ENCODE peak calls at places on chromosomes 2 and 18, in four cellular contexts. R is coronary artery, B is cardiac muscle cell, T is fibroblast of pulmonary artery. Y is an unnamed sample.

GRCh38 chr2:138503652-138504051 is 2.1 kb downstream of the SPOPL start:
- DNase-seq in T (no peak), B (no peak), R (no peak), Y (no peak)

GRCh38 chr18:3012306-3012919 is 531 bp downstream of the LPIN2 start:
- DNase-seq in R (peak; percentile 83), B (no peak), T (no peak), Y (peak; percentile 74)

GRCh38 chr2:170917219-170917851 is 11.7 kb upstream of the GORASP2 start:
- DNase-seq in R (no peak), T (no peak), B (no peak), Y (no peak)

GRCh38 chr2:241307055-241307454 is 8.4 kb downstream of the HDLBP start:
- DNase-seq in T (no peak), B (no peak), R (no peak), Y (no peak)

GRCh38 chr2:82007051-82007664 is 1702.6 kb upstream of the LRRTM1 start:
- DNase-seq in T (no peak), B (no peak), R (no peak), Y (no peak)

GRCh38 chr2:87401726-87402345 is 346.1 kb upstream of the PLGLB2 start:
- DNase-seq in T (no peak), B (no peak), R (peak; percentile 40), Y (no peak)

GRCh38 chr2:197107291-197108269 is 181.1 kb upstream of the PGAP1 start:
- DNase-seq in R (no peak), B (no peak), T (peak; percentile 69), Y (no peak)

GRCh38 chr18:23260932-23261590 is 125.8 kb downstream of the CABLES1 start:
- DNase-seq in R (no peak), T (no peak), B (no peak), Y (no peak)

GRCh38 chr2:147045113-147045512 is 799.7 kb upstream of the ACVR2A start:
- DNase-seq in R (no peak), B (peak; percentile 44), T (peak; percentile 67), Y (no peak)

GRCh38 chr2:150485114-150485870 is 2.2 kb downstream of the RND3 start:
- DNase-seq in R (peak; percentile 91), T (peak; percentile 74), B (peak; percentile 73), Y (peak; percentile 84)

GRCh38 chr2:31992025-31992566 is 18.7 kb downstream of the MEMO1 start:
- DNase-seq in T (no peak), R (no peak), B (no peak), Y (no peak)

GRCh38 chr2:31987454-31987853 is 23.4 kb downstream of the MEMO1 start:
- DNase-seq in R (no peak), T (peak; percentile 69), B (no peak), Y (no peak)

GRCh38 chr2:31997653-31998052 is 13.2 kb downstream of the MEMO1 start:
- DNase-seq in T (peak; percentile 45), R (no peak), B (no peak), Y (no peak)

GRCh38 chr2:31996571-31997150 is 14.1 kb downstream of the MEMO1 start:
- DNase-seq in T (no peak), B (no peak), R (no peak), Y (no peak)

GRCh38 chr2:31992934-31993333 is 17.9 kb downstream of the MEMO1 start:
- DNase-seq in R (no peak), T (no peak), B (no peak), Y (no peak)
- TF ChIP-seq CTCF in R (no peak), T (no peak), B (no peak), Y (no peak)

GRCh38 chr2:100381240-100381639 is 36.2 kb downstream of the CHST10 start:
- DNase-seq in R (no peak), B (peak; percentile 87), T (peak; percentile 88), Y (peak; percentile 79)
- TF ChIP-seq CTCF in R (peak; percentile 80), B (peak; percentile 94), T (peak; percentile 97), Y (peak; percentile 92)

DNA sequence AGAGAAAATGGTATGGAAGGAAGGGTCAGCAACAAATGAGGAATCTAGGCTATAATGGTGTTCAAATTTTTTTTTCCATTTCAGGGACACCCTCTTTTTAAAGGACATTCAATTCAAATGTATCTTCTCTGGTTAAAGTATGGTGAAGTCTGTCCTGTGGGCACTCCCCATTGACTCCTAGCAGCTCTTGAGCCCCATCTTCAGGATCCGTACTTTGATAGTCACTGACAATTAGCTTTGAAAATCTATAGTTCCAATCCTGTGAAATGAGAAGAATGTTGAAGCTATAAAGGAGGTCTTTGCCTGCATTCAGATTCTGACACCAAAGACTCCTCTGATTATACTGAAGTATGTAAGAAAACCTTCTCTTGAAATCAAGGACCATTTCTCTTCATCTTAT is 43.3 kb downstream of the KCNH7 start:
- DNase-seq in R (no peak), T (no peak), B (no peak), Y (no peak)
- TF ChIP-seq CTCF in R (no peak), T (no peak), B (no peak), Y (peak; percentile 41)

DNA sequence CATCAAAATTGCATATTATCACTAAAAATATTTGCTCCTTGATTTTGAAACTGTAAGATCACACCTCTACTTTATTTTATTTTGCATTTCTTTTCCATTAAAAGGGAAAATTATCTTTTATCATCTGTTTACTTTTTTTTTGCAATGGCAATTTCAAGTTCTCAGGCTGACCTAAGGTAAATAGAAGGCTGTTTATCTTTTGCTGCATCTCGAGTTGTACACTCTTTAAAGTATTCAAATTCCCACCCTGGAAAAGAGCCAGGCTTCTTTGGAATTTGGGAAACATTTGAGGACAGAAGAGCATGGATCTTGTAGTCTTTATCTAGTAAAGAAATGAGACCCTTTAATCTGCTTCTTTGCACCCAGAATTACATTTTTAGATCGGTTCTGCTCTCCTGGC is 645.7 kb downstream of the SLC4A3 start:
- DNase-seq in T (no peak), B (no peak), R (no peak), Y (no peak)
- TF ChIP-seq CTCF in T (no peak), B (no peak), R (no peak), Y (no peak)

GRCh38 chr18:54119524-54120019 is 104.9 kb downstream of the MBD2 start:
- DNase-seq in R (no peak), B (peak; percentile 68), T (peak; percentile 80), Y (no peak)
- TF ChIP-seq CTCF in R (peak; percentile 65), B (peak; percentile 83), T (peak; percentile 93), Y (peak; percentile 93)

GRCh38 chr2:121099329-121100318 is 185.4 kb downstream of the TFCP2L1 start:
- DNase-seq in R (no peak), B (peak; percentile 83), T (no peak), Y (no peak)
- TF ChIP-seq CTCF in R (no peak), B (peak; percentile 42), T (peak; percentile 40), Y (peak; percentile 51)

GRCh38 chr2:86350751-86351150 is 13.3 kb upstream of the REEP1 start:
- DNase-seq in B (no peak), T (no peak), R (no peak), Y (peak; percentile 40)
- TF ChIP-seq CTCF in B (no peak), T (no peak), R (no peak), Y (no peak)